ENCODE peak calls at places on chromosomes 5 and 9, in nine cellular contexts. A is GM23338, X is HFF-Myc, S is mammary epithelial cell, Z is astrocyte of the spinal cord, G is fibroblast of the aortic adventitia, M is body of pancreas, Y is pancreas, O is endodermal cell. H is an unnamed sample.

GRCh38 chr5:93599427-93600146 is 16.6 kb downstream of the NR2F1 start:
- DNase-seq in A (peak; percentile 79), X (no peak), S (no peak), Z (peak; percentile 83), G (no peak), M (no peak), Y (no peak), O (peak; percentile 73), H (peak; percentile 40)

GRCh38 chr5:142981886-142982820 is 212.0 kb downstream of the ARHGAP26 start:
- DNase-seq in A (peak; percentile 49), X (peak; percentile 87), S (peak; percentile 94), Z (peak; percentile 79), G (peak; percentile 89), M (peak; percentile 93), Y (peak; percentile 89), O (peak; percentile 52), H (peak; percentile 77)

GRCh38 chr5:147485046-147485445 is 24.8 kb downstream of the DPYSL3 start:
- DNase-seq in A (no peak), X (no peak), S (no peak), Z (peak; percentile 69), G (peak; percentile 92), M (no peak), Y (no peak), O (no peak), H (peak; percentile 64)

GRCh38 chr9:127664678-127665507 is 41.9 kb upstream of the CFAP157 start:
- DNase-seq in A (no peak), X (peak; percentile 38), S (no peak), Z (no peak), G (peak; percentile 79), M (no peak), Y (no peak), O (no peak), H (peak; percentile 49)

GRCh38 chr9:36873247-36873875 is 160.7 kb downstream of the PAX5 start:
- DNase-seq in A (peak; percentile 88), X (peak; percentile 19), S (peak; percentile 40), Z (peak; percentile 29), G (peak; percentile 60), M (peak; percentile 86), Y (peak; percentile 67), O (peak; percentile 90), H (peak; percentile 55)

GRCh38 chr9:110531776-110532175 is 47.8 kb downstream of the SVEP1 start:
- DNase-seq in A (no peak), X (peak; percentile 95), S (no peak), Z (peak; percentile 56), G (peak; percentile 66), M (no peak), Y (no peak), O (no peak), H (peak; percentile 87)

GRCh38 chr9:136486131-136486530 is 3.3 kb upstream of the SEC16A start:
- DNase-seq in A (no peak), X (no peak), S (no peak), Z (no peak), G (no peak), M (no peak), Y (no peak), O (no peak), H (no peak)

GRCh38 chr5:170319281-170319680 is 21.7 kb upstream of the LCP2 start:
- DNase-seq in A (no peak), X (no peak), S (no peak), Z (no peak), G (no peak), M (no peak), Y (no peak), O (no peak), H (no peak)

GRCh38 chr9:84773023-84773422 is 103.5 kb downstream of the NTRK2 start:
- DNase-seq in A (no peak), X (no peak), S (peak; percentile 78), Z (no peak), G (peak; percentile 19), M (no peak), Y (no peak), O (no peak), H (no peak)

GRCh38 chr5:67873935-67874334 is 341.6 kb upstream of the PIK3R1 start:
- DNase-seq in A (no peak), X (no peak), S (no peak), Z (no peak), G (no peak), M (no peak), Y (no peak), O (no peak), H (no peak)

GRCh38 chr5:125870271-125870670 is 552.9 kb upstream of the GRAMD2B start:
- DNase-seq in A (peak; percentile 13), X (peak; percentile 46), S (no peak), Z (peak; percentile 20), G (peak; percentile 46), M (no peak), Y (no peak), O (no peak), H (peak; percentile 89)

GRCh38 chr5:143194713-143195112 is 208.8 kb downstream of the NR3C1 start:
- DNase-seq in A (no peak), X (no peak), S (no peak), Z (no peak), G (no peak), M (no peak), Y (no peak), O (no peak), H (no peak)

GRCh38 chr9:37554318-37554717 is 21.9 kb downstream of the FBXO10 start:
- DNase-seq in A (no peak), X (no peak), S (no peak), Z (no peak), G (no peak), M (no peak), Y (no peak), O (no peak), H (no peak)

GRCh38 chr5:20574576-20574975 is 586.6 kb upstream of the CDH18 start:
- DNase-seq in A (no peak), X (no peak), S (no peak), Z (no peak), G (no peak), M (no peak), Y (no peak), O (no peak), H (no peak)

GRCh38 chr9:111897831-111898144 is 1.2 kb downstream of the UGCG start:
- DNase-seq in A (no peak), X (no peak), S (no peak), Z (peak; percentile 43), G (peak; percentile 66), M (no peak), Y (no peak), O (no peak), H (peak; percentile 39)

GRCh38 chr5:112174959-112175594 is 244.0 kb downstream of the EPB41L4A start:
- DNase-seq in A (peak; percentile 89), X (no peak), S (peak; percentile 36), Z (peak; percentile 48), G (peak; percentile 65), M (peak; percentile 29), Y (no peak), O (peak; percentile 65), H (peak; percentile 61)

GRCh38 chr9:26301659-26302058 is 590.9 kb downstream of the CAAP1 start:
- DNase-seq in A (no peak), X (no peak), S (no peak), Z (no peak), G (no peak), M (no peak), Y (no peak), O (no peak), H (no peak)

GRCh38 chr5:159184858-159185381 is 24.4 kb downstream of the RNF145 start:
- DNase-seq in A (no peak), X (peak; percentile 51), S (peak; percentile 87), Z (peak; percentile 87), G (peak; percentile 79), M (no peak), Y (no peak), O (peak; percentile 52), H (peak; percentile 90)

GRCh38 chr5:130135506-130135905 is 231.2 kb downstream of the CHSY3 start:
- DNase-seq in A (no peak), X (no peak), S (peak; percentile 85), Z (peak; percentile 81), G (peak; percentile 79), M (no peak), Y (no peak), O (no peak), H (peak; percentile 83)

GRCh38 chr9:131889437-131890244 is 149.8 kb upstream of the RAPGEF1 start:
- DNase-seq in A (peak; percentile 52), X (no peak), S (no peak), Z (no peak), G (peak; percentile 14), M (no peak), Y (no peak), O (peak; percentile 61), H (no peak)
- H3K4me3 ChIP-seq in A (peak overlapping the region; percentile 20), X (no peak overlapping the region), S (no peak overlapping the region), Z (no peak overlapping the region), G (no peak overlapping the region), M (no peak overlapping the region), Y (no peak overlapping the region), O (no peak overlapping the region), H (no peak overlapping the region)

GRCh38 chr5:45411971-45412612 is 284.1 kb downstream of the HCN1 start:
- DNase-seq in A (no peak), X (no peak), S (no peak), Z (peak; percentile 34), G (no peak), M (no peak), Y (no peak), O (no peak), H (peak; percentile 19)
- TF ChIP-seq CTCF in A (no peak), X (no peak), S (no peak), Z (no peak), G (no peak), M (no peak), Y (no peak), O (no peak), H (no peak)

DNA sequence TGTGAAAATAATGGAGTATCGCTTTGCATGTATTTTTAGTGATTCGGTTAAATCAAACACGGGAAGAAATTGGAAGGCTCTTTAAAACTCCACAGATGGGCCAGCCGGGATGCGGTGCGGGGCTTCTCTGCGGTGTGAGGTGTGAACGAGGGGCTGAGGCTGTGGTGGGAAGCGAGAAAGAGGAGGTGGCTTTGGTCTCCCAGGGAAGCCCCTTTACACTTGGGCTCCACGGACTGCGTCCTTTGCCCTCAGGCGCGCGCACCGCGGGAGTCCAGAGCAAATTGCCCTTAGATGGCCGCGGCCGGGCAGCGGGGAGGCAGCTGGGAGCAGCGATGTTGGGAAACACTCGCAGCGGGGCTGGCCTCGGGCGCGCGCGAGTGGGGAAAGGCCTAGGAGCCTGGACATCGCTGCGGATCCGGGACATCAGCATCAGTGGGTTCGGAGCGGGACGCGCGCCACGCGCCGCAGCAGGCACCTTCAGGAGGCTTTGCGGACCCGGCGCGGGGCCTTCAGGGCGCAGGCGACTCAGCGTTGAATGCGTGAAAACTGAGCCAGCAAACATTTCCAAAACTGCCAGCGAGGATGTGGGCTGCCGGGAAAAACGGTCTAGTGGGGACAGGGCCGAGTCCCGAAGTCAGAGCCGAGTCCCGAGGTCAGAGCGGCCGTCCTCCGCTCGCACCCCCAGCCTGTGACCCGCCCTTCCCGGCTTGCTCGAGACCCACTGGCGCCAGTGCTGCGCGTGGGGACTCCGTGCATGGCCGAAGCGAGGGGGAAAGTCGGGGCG is 6.5 kb downstream of the IRX1 start:
- DNase-seq in A (no peak), X (no peak), S (peak; percentile 57), Z (peak; percentile 11), G (no peak), M (no peak), Y (no peak), O (peak; percentile 69), H (peak; percentile 4)
- H3K4me3 ChIP-seq in A (peak overlapping the region; percentile 46), X (no peak overlapping the region), S (peak overlapping the region; percentile 100), Z (no peak overlapping the region), G (no peak overlapping the region), M (no peak overlapping the region), Y (no peak overlapping the region), O (no peak overlapping the region), H (no peak overlapping the region)

DNA sequence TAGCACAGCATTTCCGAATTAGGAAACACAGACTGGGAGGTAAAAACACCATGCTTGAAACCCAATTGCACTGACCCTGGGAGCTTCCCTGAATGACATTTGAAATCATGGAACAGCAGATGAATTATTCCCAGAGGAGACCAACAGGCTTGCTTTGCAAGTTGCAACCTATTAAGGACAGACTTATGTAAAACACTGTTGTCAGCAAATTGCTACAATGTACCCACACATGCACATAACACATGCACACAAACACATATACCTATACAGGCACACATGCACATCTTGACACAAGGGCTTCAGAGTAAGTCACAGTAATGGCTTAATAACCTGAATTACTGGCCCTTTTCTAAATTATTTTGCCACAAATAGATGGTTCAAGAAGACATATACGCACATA is 984.7 kb downstream of the DNAH5 start:
- DNase-seq in A (no peak), X (no peak), S (no peak), Z (no peak), G (no peak), M (no peak), Y (no peak), O (no peak), H (no peak)
- TF ChIP-seq CTCF in A (no peak), X (no peak), S (no peak), Z (no peak), G (no peak), M (no peak), Y (no peak), O (no peak), H (no peak)

H was measured in fibroblast of mammary gland.